ENCODE peak calls at places on chromosomes 11 and 22, in eight cellular contexts. L, I, K, H, W, S, Q and T are unnamed samples.

GRCh38 chr11:21965221-21965620 is 227.7 kb upstream of the ANO5 start:
- DNase-seq in L (no peak), I (no peak), K (no peak), H (no peak), W (no peak), S (no peak), Q (no peak), T (no peak)

GRCh38 chr22:22748297-22748743 is 103.9 kb downstream of the GGTLC2 start:
- DNase-seq in L (no peak), I (peak), K (peak), H (peak), W (peak), S (peak), Q (no peak), T (peak)

GRCh38 chr11:111957663-111958415 is 20.7 kb downstream of the DIXDC1 start:
- DNase-seq in L (no peak), I (no peak), K (no peak), H (no peak), W (no peak), S (no peak), Q (no peak), T (no peak)

GRCh38 chr11:35862666-35863065 is 81.2 kb upstream of the LDLRAD3 start:
- DNase-seq in L (no peak), I (no peak), K (no peak), H (no peak), W (no peak), S (no peak), Q (no peak), T (no peak)

GRCh38 chr22:20031732-20032406 is 11.0 kb downstream of the TANGO2 start:
- DNase-seq in L (no peak), I (no peak), K (no peak), H (no peak), W (no peak), S (no peak), Q (no peak), T (no peak)

GRCh38 chr22:37377927-37378326 is 49.4 kb downstream of the ELFN2 start:
- DNase-seq in L (no peak), I (no peak), K (no peak), H (no peak), W (no peak), S (no peak), Q (no peak), T (no peak)

GRCh38 chr22:31952459-31952858 is 8.1 kb downstream of the YWHAH start:
- DNase-seq in L (no peak), I (peak), K (no peak), H (peak), W (peak), S (no peak), Q (no peak), T (peak)

GRCh38 chr11:27119396-27119795 is 78.8 kb downstream of the BBOX1 start:
- DNase-seq in L (no peak), I (no peak), K (no peak), H (no peak), W (no peak), S (no peak), Q (no peak), T (no peak)

GRCh38 chr22:21797444-21798221 is 62.0 kb upstream of the YPEL1 start:
- DNase-seq in L (no peak), I (peak), K (no peak), H (peak), W (no peak), S (no peak), Q (no peak), T (no peak)

GRCh38 chr11:46389450-46390330 is 1.9 kb downstream of the CHRM4 start:
- DNase-seq in L (peak), I (peak), K (peak), H (peak), W (peak), S (peak), Q (no peak), T (no peak)

GRCh38 chr11:2258501-2259465 is 11.6 kb downstream of the ASCL2 start:
- DNase-seq in L (no peak), I (no peak), K (no peak), H (no peak), W (no peak), S (no peak), Q (no peak), T (no peak)

GRCh38 chr11:111582163-111582562 is 20.1 kb upstream of the SIK2 start:
- DNase-seq in L (no peak), I (no peak), K (no peak), H (no peak), W (no peak), S (no peak), Q (no peak), T (no peak)

GRCh38 chr11:84947970-84948600 is 679.1 kb downstream of the DLG2 start:
- DNase-seq in L (no peak), I (peak), K (no peak), H (peak), W (no peak), S (no peak), Q (no peak), T (peak)

GRCh38 chr11:108601150-108601549 is 7.6 kb upstream of the EXPH5 start:
- DNase-seq in L (no peak), I (peak), K (no peak), H (no peak), W (no peak), S (no peak), Q (no peak), T (no peak)